ENCODE peak calls at places on chromosomes 13 and 19, in five cellular contexts. S is fibroblast of lung, A is heart right ventricle, N is GM20000, Z is retinal pigment epithelial cell. W is an unnamed sample.
A peak's percentile ranks its signal among the peaks of the same experiment; 100 is the strongest.

GRCh38 chr19:35228177-35228930 is at the start of gene FAM187B:
- DNase-seq in A (no peak), Z (no peak), N (no peak), S (no peak), W (no peak)

GRCh38 chr19:782195-783043 is 14.8 kb upstream of the PTBP1 start:
- DNase-seq in A (no peak), N (no peak), S (peak; percentile 33), Z (peak; percentile 72), W (no peak)

GRCh38 chr19:50496189-50497029 is 14.6 kb downstream of the JOSD2 start:
- DNase-seq in A (peak; percentile 70), N (no peak), S (no peak), Z (no peak), W (no peak)

GRCh38 chr13:113655358-113656014 is 2.5 kb downstream of the ATP4B start:
- DNase-seq in A (no peak), S (no peak), N (no peak), Z (no peak), W (no peak)

GRCh38 chr19:16325671-16326400 is 1.2 kb downstream of the KLF2 start:
- DNase-seq in N (peak; percentile 55), A (no peak), Z (no peak), S (no peak), W (no peak)

GRCh38 chr19:45376045-45376724 is 5.8 kb upstream of the ERCC2 start:
- DNase-seq in N (no peak), A (peak; percentile 61), S (peak; percentile 73), Z (peak; percentile 80), W (peak; percentile 84)

GRCh38 chr19:16036941-16037340 is 39.4 kb upstream of the TPM4 start:
- DNase-seq in A (no peak), Z (no peak), S (no peak), N (no peak), W (no peak)

GRCh38 chr19:16495982-16496612 is at the start of the genes C19orf44 and CALR3:
- DNase-seq in S (peak; percentile 98), A (peak; percentile 99), Z (peak; percentile 91), N (peak; percentile 94), W (peak; percentile 99)

GRCh38 chr13:31946091-31946770 is 85.3 kb upstream of the FRY start:
- DNase-seq in Z (peak; percentile 61), A (no peak), S (no peak), N (no peak), W (peak; percentile 62)

GRCh38 chr19:49331616-49332055 is 3.6 kb upstream of the CD37 start:
- DNase-seq in Z (no peak), S (peak; percentile 50), A (no peak), N (peak; percentile 80), W (peak; percentile 41)

GRCh38 chr13:22454586-22454985 is 726.2 kb upstream of the SGCG start:
- DNase-seq in Z (no peak), A (no peak), S (peak; percentile 46), N (no peak), W (peak; percentile 73)

GRCh38 chr19:1494115-1494815 is 3.3 kb downstream of the REEP6 start:
- DNase-seq in N (no peak), S (no peak), A (no peak), Z (no peak), W (no peak)

GRCh38 chr13:106568225-106569003 is 477 bp upstream of the ARGLU1 start:
- DNase-seq in N (no peak), Z (no peak), A (no peak), S (no peak), W (no peak)

GRCh38 chr13:34208326-34208725 is 390.4 kb downstream of the RFC3 start:
- DNase-seq in N (no peak), A (no peak), S (no peak), Z (no peak), W (peak; percentile 34)

GRCh38 chr19:49859838-49860715 is 7.3 kb downstream of the PNKP start:
- DNase-seq in N (no peak), S (no peak), A (no peak), Z (no peak), W (no peak)

GRCh38 chr19:49713236-49713845 is 22.4 kb downstream of the CPT1C start:
- DNase-seq in N (no peak), A (no peak), S (no peak), Z (no peak), W (no peak)

GRCh38 chr13:20702945-20703784 is at the start of gene IL17D:
- DNase-seq in N (peak; percentile 82), A (no peak), Z (no peak), S (no peak), W (no peak)

GRCh38 chr13:98080280-98080679 is 62.6 kb upstream of the FARP1 start:
- DNase-seq in S (no peak), A (no peak), Z (no peak), N (no peak), W (no peak)

GRCh38 chr19:31666126-31666525 is 316.9 kb upstream of the TSHZ3 start:
- DNase-seq in A (no peak), Z (no peak), N (no peak), S (no peak), W (no peak)

GRCh38 chr13:20505405-20506366 is 20.0 kb downstream of the CRYL1 start:
- DNase-seq in Z (peak; percentile 46), N (no peak), S (no peak), A (no peak), W (no peak)

GRCh38 chr19:16514383-16515019 is 18.3 kb downstream of the C19orf44 start:
- DNase-seq in N (no peak), A (no peak), Z (no peak), S (no peak), W (no peak)

GRCh38 chr19:11482384-11483050 is 1.7 kb upstream of the ELAVL3 start:
- DNase-seq in S (peak; percentile 73), Z (peak; percentile 32), N (peak; percentile 98), A (peak; percentile 72), W (peak; percentile 76)

GRCh38 chr13:69565334-69565733 is 542.3 kb upstream of the ATXN8OS start:
- DNase-seq in S (peak; percentile 41), N (peak; percentile 10), A (no peak), Z (no peak), W (no peak)

GRCh38 chr13:50131998-50132936 is 117.0 kb downstream of the KCNRG start:
- DNase-seq in S (peak; percentile 28), Z (no peak), N (no peak), A (no peak), W (no peak)

GRCh38 chr13:49690133-49690989 is 925 bp downstream of the EBPL start:
- DNase-seq in N (no peak), A (no peak), Z (no peak), S (peak; percentile 71), W (peak; percentile 84)

GRCh38 chr19:33447336-33448158 is 74.0 kb downstream of the CEBPG start:
- DNase-seq in S (no peak), A (no peak), N (no peak), Z (no peak), W (no peak)

GRCh38 chr19:56403261-56403660 is 871 bp upstream of the ZNF583 start:
- DNase-seq in N (peak; percentile 11), A (no peak), S (peak; percentile 14), Z (no peak), W (peak; percentile 16)

GRCh38 chr13:107289540-107289939 is 721.6 kb upstream of the ARGLU1 start:
- DNase-seq in A (no peak), Z (no peak), S (no peak), N (no peak), W (no peak)

GRCh38 chr19:12450817-12451216 is 10.0 kb upstream of the ZNF443 start:
- DNase-seq in S (no peak), N (no peak), A (no peak), Z (no peak), W (no peak)

DNA sequence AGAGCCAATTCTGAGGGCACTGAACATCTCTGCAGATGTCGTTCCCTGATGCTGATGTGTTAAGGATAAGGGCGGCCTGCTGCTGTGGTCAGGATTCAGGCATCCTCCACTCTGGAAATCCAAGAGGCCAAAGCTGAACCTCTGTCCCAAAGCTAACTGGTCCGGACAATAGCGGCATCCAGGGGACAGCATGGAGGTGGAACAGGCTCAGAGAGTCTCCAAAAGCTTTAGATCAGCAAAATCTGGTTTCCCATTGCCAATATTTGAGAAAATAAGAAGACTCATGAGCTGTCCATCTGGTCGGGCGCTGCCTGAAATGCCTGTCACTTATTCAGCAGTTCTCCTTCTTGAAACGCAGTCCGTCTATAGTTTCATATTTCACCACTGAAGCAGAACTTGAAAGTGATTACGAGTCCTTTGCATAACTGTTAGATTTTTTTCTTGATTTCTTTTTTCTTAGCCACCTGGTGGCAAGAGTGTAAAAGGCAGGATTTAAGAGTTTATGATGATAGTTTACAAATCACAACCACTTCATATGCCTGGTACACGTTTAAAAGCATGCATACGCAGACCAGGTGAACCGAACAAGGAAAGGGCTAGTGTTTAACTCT is 45.9 kb downstream of the GGACT start:
- DNase-seq in S (peak; percentile 76), A (no peak), N (peak; percentile 80), Z (peak; percentile 36), W (peak; percentile 60)
- TF ChIP-seq CTCF in S (peak; percentile 34), A (peak; percentile 12), N (peak; percentile 1), Z (peak; percentile 67), W (peak; percentile 63)

GRCh38 chr13:37105251-37105714 is at the start of gene CSNK1A1L:
- DNase-seq in Z (no peak), A (no peak), N (no peak), S (no peak), W (no peak)

GRCh38 chr13:37107868-37108267 is 2.4 kb upstream of the CSNK1A1L start:
- DNase-seq in S (no peak), N (no peak), A (no peak), Z (no peak), W (no peak)

GRCh38 chr13:37106642-37107041 is 1.2 kb upstream of the CSNK1A1L start:
- DNase-seq in S (no peak), Z (no peak), A (no peak), N (no peak), W (no peak)

DNA sequence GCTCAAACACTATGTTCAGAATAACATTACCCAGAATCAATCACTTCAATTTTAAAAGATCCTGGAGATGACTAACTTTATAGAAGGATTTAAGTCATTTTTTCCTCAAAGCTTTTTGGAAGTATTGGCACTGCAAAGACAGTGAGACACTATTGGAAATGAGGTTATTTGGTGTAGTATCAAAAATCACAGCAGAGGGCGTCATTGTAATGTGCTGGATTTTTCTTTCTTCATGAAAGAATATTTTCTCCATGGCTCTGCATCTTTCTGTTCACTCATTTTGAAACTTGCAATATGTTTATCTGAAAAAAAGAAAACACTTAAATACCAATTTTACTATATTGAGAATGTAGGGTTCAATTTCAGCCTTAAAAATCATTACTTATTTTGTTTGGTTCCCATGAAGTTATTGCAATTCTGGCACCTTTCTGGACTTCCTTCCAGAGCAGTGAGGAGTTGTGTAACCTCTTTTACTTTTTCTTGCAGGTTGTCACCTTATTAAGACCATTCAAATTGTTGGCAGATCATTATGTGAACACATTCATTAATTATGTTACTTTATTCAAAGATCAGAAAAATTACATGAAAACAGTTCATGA is 3.7 kb upstream of the CSNK1A1L start:
- DNase-seq in N (peak; percentile 9), A (peak; percentile 23), S (peak; percentile 69), Z (no peak), W (peak; percentile 57)
- TF ChIP-seq CTCF in N (no peak), A (peak; percentile 67), S (peak; percentile 55), Z (peak; percentile 63), W (peak; percentile 69)

GRCh38 chr13:29993196-29993595 is 142.8 kb upstream of the UBL3 start:
- DNase-seq in Z (no peak), S (no peak), A (no peak), N (no peak), W (no peak)
- TF ChIP-seq CTCF in Z (no peak), S (no peak), A (no peak), N (no peak), W (no peak)

DNA sequence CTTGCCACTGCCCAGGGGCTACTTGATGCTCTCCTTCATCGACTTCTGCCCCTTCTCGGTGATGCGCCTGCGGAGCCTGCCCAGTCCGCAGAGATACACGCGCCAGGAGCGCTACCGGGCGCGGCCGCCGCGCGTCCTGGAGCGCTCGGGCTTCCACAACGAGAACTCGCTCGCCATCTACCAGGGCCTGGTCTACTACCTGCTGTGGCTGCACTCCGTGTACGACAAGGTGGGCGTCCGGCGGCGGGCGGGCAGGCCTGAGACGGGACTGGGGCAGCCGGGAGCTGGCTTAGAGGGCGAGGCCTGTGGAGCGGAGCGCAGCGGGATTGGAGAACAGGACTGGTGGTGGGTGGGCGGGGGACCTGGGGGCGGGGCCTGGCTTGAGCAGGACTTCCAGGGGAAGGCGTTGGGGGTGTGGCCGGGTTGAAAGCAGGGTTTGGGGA is 12.7 kb upstream of the PSMD8 start:
- DNase-seq in S (peak; percentile 61), Z (peak; percentile 38), N (peak; percentile 85), A (peak; percentile 77), W (peak; percentile 72)
- TF ChIP-seq CTCF in S (no peak), Z (peak; percentile 11), N (no peak), A (no peak), W (peak; percentile 9)